ENCODE peak calls at places on chromosomes 4 and X, in five cellular contexts. J, B, A, N and O are unnamed samples.

GRCh38 chr4:188432328-188432727 is 293.1 kb downstream of the TRIML1 start:
- DNase-seq in J (no peak), B (no peak), A (no peak), N (no peak), O (no peak)

GRCh38 chrX:10725071-10725470 is 104.7 kb upstream of the MID1 start:
- DNase-seq in J (no peak), B (no peak), A (no peak), N (no peak), O (no peak)

GRCh38 chr4:100929753-100930152 is 411.9 kb upstream of the EMCN start:
- DNase-seq in J (no peak), B (no peak), A (no peak), N (no peak), O (no peak)

GRCh38 chrX:26915064-26915463 is 548.1 kb downstream of the PPP4R3C start:
- DNase-seq in J (no peak), B (no peak), A (no peak), N (no peak), O (no peak)

GRCh38 chr4:87811977-87812376 is 12.6 kb downstream of the IBSP start:
- DNase-seq in J (peak), B (no peak), A (no peak), N (peak), O (no peak)

GRCh38 chr4:57553695-57554094 is 443.5 kb upstream of the IGFBP7 start:
- DNase-seq in J (no peak), B (no peak), A (no peak), N (no peak), O (no peak)

GRCh38 chr4:100462206-100462605 is 55.6 kb downstream of the EMCN start:
- DNase-seq in J (peak), B (no peak), A (no peak), N (peak), O (no peak)

GRCh38 chrX:132463411-132463810 is 25.4 kb downstream of the MBNL3 start:
- DNase-seq in J (no peak), B (no peak), A (no peak), N (peak), O (no peak)

GRCh38 chr4:113645771-113646455 is 115.6 kb downstream of the CAMK2D start:
- DNase-seq in J (peak), B (no peak), A (no peak), N (peak), O (no peak)

GRCh38 chr4:158778065-158778711 is 9.4 kb downstream of the FNIP2 start:
- DNase-seq in J (no peak), B (no peak), A (no peak), N (peak), O (no peak)

GRCh38 chrX:29308726-29309125 is 721.5 kb downstream of the IL1RAPL1 start:
- DNase-seq in J (no peak), B (no peak), A (no peak), N (no peak), O (no peak)

GRCh38 chrX:71269801-71270395 is 13.5 kb upstream of the NONO start:
- DNase-seq in J (no peak), B (no peak), A (no peak), N (no peak), O (no peak)